ENCODE peak calls at places on chromosomes 5 and 9, in six cellular contexts. A is IMR-90, I is H9, O is mesenchymal stem cell, F is H1, L is trophoblast cell. V is an unnamed sample.

GRCh38 chr5:132417010-132417439 is 47.5 kb downstream of the SLC22A5 start:
- DNase-seq in L (no peak), O (no peak), F (no peak), I (no peak), A (no peak), V (no peak)

GRCh38 chr9:123722378-123722777 is 207.5 kb downstream of the DENND1A start:
- DNase-seq in A (no peak), F (no peak), L (no peak), O (no peak), I (no peak), V (no peak)

GRCh38 chr5:1262381-1262780 is 32.5 kb downstream of the TERT start:
- DNase-seq in I (no peak), A (peak), F (no peak), L (no peak), O (peak), V (peak)

GRCh38 chr5:139481122-139481533 is 1.4 kb downstream of the STING1 start:
- DNase-seq in A (no peak), L (no peak), O (no peak), I (no peak), F (no peak), V (no peak)

GRCh38 chr5:128782446-128782845 is 182.8 kb upstream of the SLC27A6 start:
- DNase-seq in I (no peak), A (peak), F (no peak), L (no peak), O (peak), V (no peak)

GRCh38 chr9:107276966-107277710 is 5.9 kb upstream of the RAD23B start:
- DNase-seq in I (no peak), F (no peak), A (peak), O (no peak), L (peak), V (no peak)

GRCh38 chr9:107976767-107977166 is 487.2 kb upstream of the KLF4 start:
- DNase-seq in L (no peak), A (no peak), F (no peak), I (no peak), O (peak), V (no peak)

GRCh38 chr9:109652112-109652511 is 127.9 kb upstream of the PALM2AKAP2 start:
- DNase-seq in F (no peak), A (peak), I (no peak), L (no peak), O (no peak), V (no peak)

GRCh38 chr5:1885476-1885755 is 2.7 kb upstream of the IRX4 start:
- DNase-seq in A (no peak), O (no peak), F (no peak), I (no peak), L (no peak), V (no peak)

GRCh38 chr5:63401434-63402046 is 560.7 kb downstream of the HTR1A start:
- DNase-seq in L (peak), A (peak), F (peak), O (peak), I (peak), V (peak)

GRCh38 chr5:140366770-140367630 is 7.0 kb downstream of the SLC4A9 start:
- DNase-seq in I (no peak), O (no peak), L (no peak), F (no peak), A (no peak), V (no peak)

GRCh38 chr5:164289526-164289925 is 784.1 kb downstream of the MAT2B start:
- DNase-seq in F (no peak), A (peak), O (no peak), L (no peak), I (no peak), V (no peak)

GRCh38 chr5:72065751-72066255 is 41.5 kb upstream of the MAP1B start:
- DNase-seq in A (peak), F (peak), O (peak), I (peak), L (no peak), V (peak)

GRCh38 chr5:10987881-10988504 is 227.0 kb upstream of the DAP start:
- DNase-seq in O (no peak), I (peak), F (peak), A (no peak), L (peak), V (peak)

GRCh38 chr9:129665008-129665771 is at the start of gene PRRX2:
- DNase-seq in F (peak), O (peak), A (peak), I (no peak), L (no peak), V (peak)

GRCh38 chr9:129666575-129666974 is 1.1 kb downstream of the PRRX2 start:
- DNase-seq in I (no peak), F (no peak), L (no peak), O (no peak), A (no peak), V (peak)

GRCh38 chr9:129664664-129665007 is 811 bp upstream of the PRRX2 start:
- DNase-seq in A (no peak), L (no peak), O (no peak), F (no peak), I (no peak), V (no peak)

GRCh38 chr9:129667378-129667777 is 1.9 kb downstream of the PRRX2 start:
- DNase-seq in O (no peak), A (no peak), F (no peak), L (no peak), I (no peak), V (no peak)

DNA sequence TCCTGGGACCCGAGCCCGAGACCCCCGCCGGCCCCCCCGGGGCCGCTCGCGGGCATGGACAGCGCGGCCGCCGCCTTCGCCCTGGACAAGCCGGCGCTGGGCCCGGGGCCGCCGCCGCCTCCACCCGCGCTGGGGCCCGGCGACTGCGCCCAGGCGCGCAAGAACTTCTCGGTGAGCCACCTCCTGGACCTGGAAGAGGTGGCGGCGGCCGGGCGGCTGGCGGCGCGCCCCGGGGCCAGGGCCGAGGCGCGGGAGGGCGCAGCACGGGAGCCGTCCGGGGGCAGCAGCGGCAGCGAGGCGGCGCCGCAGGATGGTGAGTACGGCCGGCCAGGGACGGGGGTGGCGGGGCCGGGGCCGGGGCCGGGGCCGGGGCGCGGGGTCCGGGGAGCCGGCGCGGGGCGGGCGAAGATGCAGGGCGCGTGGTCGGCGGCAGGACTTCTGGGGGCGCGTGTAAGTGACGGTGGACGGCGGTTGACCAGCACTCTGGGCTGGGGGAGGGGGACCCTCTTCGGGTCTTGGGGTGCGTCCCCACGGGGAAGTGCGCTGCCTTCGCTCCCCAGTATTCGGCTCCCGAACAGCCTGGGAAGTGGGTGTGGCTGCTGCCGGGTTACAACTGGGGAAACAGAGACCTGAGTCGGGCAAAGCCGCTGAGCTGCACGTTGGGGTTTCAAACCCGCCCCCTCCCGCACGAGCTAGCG is 516 bp downstream of the PRRX2 start:
- DNase-seq in I (no peak), F (peak), L (no peak), A (no peak), O (no peak), V (no peak)
- H3K14ac ChIP-seq in I (no peak), F (no peak), L (no peak), A (peak), O (no peak), V (no peak)

GRCh38 chr5:134511796-134512660 is 13.4 kb upstream of the JADE2 start:
- DNase-seq in F (peak), I (peak), L (peak), O (peak), A (peak), V (no peak)
- H2BK120ac ChIP-seq in F (peak), I (no peak), L (peak), O (no peak), A (peak), V (no peak)

GRCh38 chr5:153791339-153791738 is 247.4 kb downstream of the FAM114A2 start:
- DNase-seq in L (no peak), I (no peak), A (no peak), O (no peak), F (no peak), V (no peak)
- H3K14ac ChIP-seq in L (no peak), I (no peak), A (no peak), O (no peak), F (no peak), V (no peak)

DNA sequence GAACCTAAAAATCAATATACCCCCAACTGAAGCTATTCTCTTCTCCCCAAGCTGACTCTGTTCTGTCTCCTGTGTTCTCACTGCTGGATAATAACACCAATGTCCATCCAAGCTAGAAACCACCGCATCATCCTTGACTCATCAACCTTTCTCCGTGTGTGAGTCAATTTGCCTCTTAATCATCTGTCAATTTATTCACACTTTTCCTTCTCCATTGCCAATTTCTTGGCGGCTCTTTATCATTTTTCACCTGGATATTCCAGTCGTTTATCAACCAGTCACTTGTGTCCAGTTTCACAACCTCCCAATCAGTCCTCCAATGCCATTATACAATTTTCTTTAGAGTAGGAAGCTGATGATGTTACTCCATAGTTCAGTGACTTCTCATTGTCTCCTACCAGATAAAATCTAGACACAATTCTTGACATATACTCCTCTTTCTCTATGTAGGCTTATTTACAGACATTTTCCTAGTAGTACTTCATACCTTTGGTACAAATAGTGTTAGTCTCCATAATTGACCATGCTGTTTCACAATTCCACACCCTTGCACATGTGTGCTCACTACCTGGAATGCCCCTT is 45.5 kb upstream of the LIFR start:
- DNase-seq in I (no peak), L (peak), F (no peak), A (peak), O (peak), V (no peak)
- H2BK120ac ChIP-seq in I (no peak), L (no peak), F (no peak), A (no peak), O (no peak), V (no peak)

DNA sequence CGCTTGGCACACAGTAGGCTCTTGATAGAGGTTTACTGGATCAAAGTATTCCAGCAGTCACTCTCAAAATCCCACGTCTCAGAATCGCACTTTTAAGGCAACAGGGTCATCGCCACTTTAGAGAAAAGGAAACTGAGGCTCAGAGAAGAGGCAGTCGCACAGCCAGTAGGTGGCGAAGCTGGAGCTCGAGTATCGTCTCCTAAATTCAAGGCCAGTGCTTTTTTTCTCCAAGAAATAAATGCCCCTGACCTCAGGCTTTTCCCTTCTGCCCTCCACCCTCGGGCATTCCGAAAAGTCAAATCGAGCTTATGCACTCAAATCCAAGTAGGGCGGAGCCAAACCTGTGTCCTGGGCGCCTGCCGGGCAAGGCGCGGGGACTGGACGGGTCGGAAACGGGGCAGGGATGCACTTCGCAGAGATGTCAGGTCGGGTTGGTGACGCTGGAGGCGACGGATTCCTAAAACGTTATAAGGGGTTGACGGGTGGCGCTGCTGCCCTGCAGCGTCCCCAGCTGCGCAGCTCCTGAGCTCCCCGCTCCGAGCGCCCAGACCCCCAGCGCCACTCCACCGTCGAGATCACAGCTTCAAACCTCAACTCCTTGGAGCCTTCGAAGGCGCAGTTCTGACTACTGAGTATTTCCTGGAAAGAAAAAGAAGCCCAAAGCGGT is 4.7 kb upstream of the FOXB2 start:
- DNase-seq in F (peak), O (no peak), I (peak), L (no peak), A (no peak), V (peak)
- H3K14ac ChIP-seq in F (no peak), O (no peak), I (no peak), L (no peak), A (no peak), V (no peak)

DNA sequence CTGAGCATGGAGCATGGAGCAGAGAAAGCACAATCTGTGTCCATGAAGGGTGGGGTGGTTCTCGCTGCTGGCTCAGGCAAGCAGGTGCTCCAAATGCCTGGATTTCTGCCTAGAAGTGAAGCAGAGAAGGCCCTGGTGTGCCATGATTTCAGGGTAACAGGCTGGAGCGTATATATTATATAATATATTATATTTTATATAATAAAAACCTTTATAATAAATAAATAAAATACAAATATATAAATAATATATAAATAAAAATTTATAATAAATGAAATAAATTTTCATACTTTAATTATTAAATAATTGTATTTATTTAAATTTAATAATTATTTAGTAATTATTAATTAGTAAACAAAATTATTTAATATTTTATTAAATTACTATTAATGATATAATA is 707.4 kb upstream of the COX7C start:
- DNase-seq in A (no peak), L (no peak), I (no peak), O (no peak), F (no peak), V (no peak)
- H2BK120ac ChIP-seq in A (no peak), L (no peak), I (no peak), O (no peak), F (no peak), V (no peak)

GRCh38 chr5:87136096-87136495 is 131.6 kb upstream of the RASA1 start:
- DNase-seq in A (no peak), O (no peak), L (peak), I (no peak), F (no peak), V (no peak)
- H3K14ac ChIP-seq in A (no peak), O (no peak), L (no peak), I (no peak), F (no peak), V (no peak)

GRCh38 chr5:55932700-55933099 is 62.1 kb downstream of the IL6ST start:
- DNase-seq in L (no peak), O (no peak), I (no peak), F (no peak), A (no peak), V (no peak)
- H2BK120ac ChIP-seq in L (no peak), O (no peak), I (no peak), F (no peak), A (no peak), V (no peak)

GRCh38 chr9:77595426-77596051 is 52.6 kb downstream of the GNA14 start:
- DNase-seq in A (no peak), L (no peak), I (no peak), O (no peak), F (no peak), V (no peak)

GRCh38 chr9:77589046-77589795 is 58.9 kb downstream of the GNA14 start:
- DNase-seq in L (peak), A (no peak), F (no peak), O (no peak), I (no peak), V (no peak)

GRCh38 chr9:77594963-77595362 is 53.2 kb downstream of the GNA14 start:
- DNase-seq in I (no peak), O (no peak), F (no peak), L (no peak), A (no peak), V (no peak)

GRCh38 chr9:77597057-77597456 is 51.1 kb downstream of the GNA14 start:
- DNase-seq in I (no peak), A (no peak), F (no peak), L (no peak), O (no peak), V (no peak)

GRCh38 chr9:77593528-77593927 is 54.6 kb downstream of the GNA14 start:
- DNase-seq in O (no peak), F (no peak), L (no peak), I (no peak), A (no peak), V (no peak)
- H3K14ac ChIP-seq in O (no peak), F (no peak), L (no peak), I (no peak), A (no peak), V (no peak)

V was measured in neuronal stem cell.